ENCODE peak calls at places on chromosomes 1 and 21, in five cellular contexts. O is RWPE2, E is endothelial cell of umbilical vein, F is tibial nerve, W is body of pancreas. C is an unnamed sample. For H3K4me1 and H3K36me3, the result is how much of the 10 kb centered on the place peaks cover.

GRCh38 chr1:45822644-45823043 is 19.2 kb downstream of the MAST2 start:
- DNase-seq in O (no peak), E (no peak), F (no peak), W (no peak), C (no peak)

GRCh38 chr1:78601068-78601467 is 19.2 kb upstream of the IFI44L start:
- DNase-seq in O (no peak), E (peak), F (no peak), W (no peak), C (no peak)

GRCh38 chr1:244837597-244838258 is 2.3 kb downstream of the COX20 start:
- DNase-seq in O (no peak), E (no peak), F (no peak), W (no peak), C (no peak)

GRCh38 chr21:42043201-42043895 is 27.8 kb upstream of the UMODL1 start:
- DNase-seq in O (no peak), E (no peak), F (no peak), W (no peak), C (no peak)

GRCh38 chr1:937521-937920 is 13.8 kb downstream of the SAMD11 start:
- DNase-seq in O (no peak), E (no peak), F (no peak), W (no peak), C (no peak)

GRCh38 chr1:109392788-109393580 is 4.7 kb downstream of the SORT1 start:
- DNase-seq in O (no peak), E (peak), F (peak), W (peak), C (no peak)

GRCh38 chr1:174159253-174160108 is at the start of gene RABGAP1L:
- DNase-seq in O (peak), E (peak), F (peak), W (peak), C (peak)

GRCh38 chr1:159171688-159172501 is 480 bp downstream of the CADM3 start:
- DNase-seq in O (no peak), E (peak), F (no peak), W (no peak), C (no peak)

GRCh38 chr1:198437352-198437751 is 103.1 kb downstream of the ATP6V1G3 start:
- DNase-seq in O (no peak), E (no peak), F (no peak), W (no peak), C (no peak)

GRCh38 chr1:52002038-52002917 is 11.8 kb upstream of the RAB3B start:
- DNase-seq in O (no peak), E (peak), F (no peak), W (peak), C (peak)

GRCh38 chr1:154955039-154955717 is 721 bp downstream of the PBXIP1 start:
- DNase-seq in O (no peak), E (peak), F (no peak), W (peak), C (peak)

GRCh38 chr1:171251042-171251740 is 2.9 kb downstream of the FMO1 start:
- DNase-seq in O (no peak), E (peak), F (no peak), W (no peak), C (no peak)

GRCh38 chr1:91490501-91490900 is 10.2 kb upstream of the CDC7 start:
- DNase-seq in O (no peak), E (no peak), F (no peak), W (no peak), C (no peak)

GRCh38 chr1:179288977-179289376 is 4.6 kb upstream of the SOAT1 start:
- DNase-seq in O (no peak), E (no peak), F (no peak), W (no peak), C (no peak)

GRCh38 chr1:225341642-225342041 is 86.2 kb downstream of the LBR start:
- DNase-seq in O (no peak), E (no peak), F (no peak), W (no peak), C (no peak)

GRCh38 chr1:38865112-38865715 is 5.6 kb upstream of the RRAGC start:
- DNase-seq in O (no peak), E (no peak), F (no peak), W (no peak), C (no peak)

GRCh38 chr1:204733289-204733688 is 47.8 kb upstream of the LRRN2 start:
- DNase-seq in O (no peak), E (no peak), F (no peak), W (no peak), C (no peak)

GRCh38 chr1:19154876-19155275 is 55.2 kb downstream of the UBR4 start:
- DNase-seq in O (no peak), E (no peak), F (no peak), W (no peak), C (no peak)

GRCh38 chr1:66354311-66354922 is 179.5 kb upstream of the SGIP1 start:
- DNase-seq in O (no peak), E (peak), F (no peak), W (no peak), C (no peak)

GRCh38 chr1:211874521-211875347 is 44.2 kb upstream of the LPGAT1 start:
- DNase-seq in O (no peak), E (no peak), F (no peak), W (no peak), C (no peak)

GRCh38 chr1:205271277-205271676 is 43.5 kb downstream of the TMCC2 start:
- DNase-seq in O (no peak), E (peak), F (no peak), W (no peak), C (no peak)

GRCh38 chr1:215888159-215888558 is 321.1 kb downstream of the KCTD3 start:
- DNase-seq in O (no peak), E (no peak), F (no peak), W (no peak), C (no peak)

GRCh38 chr1:234842726-234843641 is 233.0 kb upstream of the IRF2BP2 start:
- DNase-seq in O (no peak), E (no peak), F (no peak), W (no peak), C (no peak)

GRCh38 chr1:68516066-68516465 is 19.2 kb upstream of the DEPDC1 start:
- DNase-seq in O (no peak), E (no peak), F (no peak), W (no peak), C (no peak)

GRCh38 chr1:23810818-23811420 is 10.4 kb upstream of the GALE start:
- DNase-seq in O (no peak), E (peak), F (no peak), W (peak), C (no peak)

GRCh38 chr1:204123376-204123775 is 28.5 kb downstream of the ETNK2 start:
- DNase-seq in O (no peak), E (peak), F (no peak), W (no peak), C (no peak)

GRCh38 chr21:39644069-39644468 is 31.3 kb downstream of the B3GALT5 start:
- DNase-seq in O (no peak), E (no peak), F (no peak), W (no peak), C (no peak)

GRCh38 chr1:6280761-6281451 is 20.0 kb upstream of the GPR153 start:
- DNase-seq in O (no peak), E (no peak), F (no peak), W (no peak), C (no peak)

GRCh38 chr1:220708929-220709801 is 19.0 kb downstream of the C1orf115 start:
- DNase-seq in O (no peak), E (no peak), F (no peak), W (peak), C (no peak)

GRCh38 chr1:198234511-198235251 is 77.9 kb downstream of the NEK7 start:
- DNase-seq in O (no peak), E (peak), F (no peak), W (no peak), C (no peak)

GRCh38 chr1:198890531-198890930 is 251.7 kb downstream of the PTPRC start:
- DNase-seq in O (no peak), E (no peak), F (no peak), W (no peak), C (no peak)

GRCh38 chr1:98119793-98120192 is 199.0 kb upstream of the DPYD start:
- DNase-seq in O (no peak), E (no peak), F (no peak), W (peak), C (no peak)

GRCh38 chr1:18606443-18607288 is 24.0 kb upstream of the PAX7 start:
- DNase-seq in O (no peak), E (no peak), F (no peak), W (no peak), C (no peak)

GRCh38 chr1:23100074-23100748 is 68.4 kb downstream of the LUZP1 start:
- DNase-seq in O (peak), E (peak), F (no peak), W (no peak), C (no peak)

GRCh38 chr21:37696936-37697335 is 219.3 kb downstream of the KCNJ6 start:
- DNase-seq in O (no peak), E (no peak), F (no peak), W (no peak), C (no peak)

GRCh38 chr1:78490861-78491310 is at the start of gene PTGFR:
- DNase-seq in O (peak), E (peak), F (peak), W (peak), C (no peak)

GRCh38 chr1:94792473-94792875 is 27.7 kb upstream of the SLC44A3 start:
- DNase-seq in O (no peak), E (no peak), F (no peak), W (no peak), C (no peak)

GRCh38 chr1:164576311-164577271 is 17.6 kb downstream of the PBX1 start:
- DNase-seq in O (no peak), E (no peak), F (no peak), W (no peak), C (no peak)

GRCh38 chr21:41477641-41478318 is 30.2 kb downstream of the TMPRSS2 start:
- DNase-seq in O (no peak), E (no peak), F (no peak), W (peak), C (no peak)

GRCh38 chr1:7663451-7664146 is 107.5 kb upstream of the VAMP3 start:
- DNase-seq in O (no peak), E (no peak), F (no peak), W (no peak), C (no peak)

DNA sequence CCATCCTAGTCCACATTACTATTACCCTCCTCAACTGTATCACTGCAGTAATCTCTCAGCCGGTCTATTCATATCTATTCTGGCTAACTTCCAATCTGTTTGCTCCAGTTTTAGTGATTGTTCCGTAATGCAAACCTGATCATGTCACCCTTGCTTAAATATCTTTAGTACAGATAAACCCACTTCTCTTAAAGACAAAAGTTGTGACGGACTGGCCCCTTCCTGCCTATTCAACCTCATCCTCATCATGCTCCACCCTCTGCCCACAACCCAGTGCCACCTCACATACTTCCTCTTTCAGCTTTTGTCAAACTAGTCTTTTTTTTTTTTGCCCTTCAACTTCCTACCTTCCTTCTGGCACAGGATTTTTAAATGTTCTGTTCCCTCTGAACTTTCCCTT is 2.8 kb upstream of the C1orf162 start:
- DNase-seq in O (no peak), E (no peak), F (no peak), W (no peak), C (no peak)
- H3K4me1 ChIP-seq in O (under half), E (under half), F (under half), W (under half), C (under half)

GRCh38 chr1:74785944-74786343 is 53.0 kb downstream of the TYW3 start:
- DNase-seq in O (no peak), E (no peak), F (no peak), W (no peak), C (no peak)
- H3K36me3 ChIP-seq in O (under half), E (under half), F (under half), W (under half), C (under half)

DNA sequence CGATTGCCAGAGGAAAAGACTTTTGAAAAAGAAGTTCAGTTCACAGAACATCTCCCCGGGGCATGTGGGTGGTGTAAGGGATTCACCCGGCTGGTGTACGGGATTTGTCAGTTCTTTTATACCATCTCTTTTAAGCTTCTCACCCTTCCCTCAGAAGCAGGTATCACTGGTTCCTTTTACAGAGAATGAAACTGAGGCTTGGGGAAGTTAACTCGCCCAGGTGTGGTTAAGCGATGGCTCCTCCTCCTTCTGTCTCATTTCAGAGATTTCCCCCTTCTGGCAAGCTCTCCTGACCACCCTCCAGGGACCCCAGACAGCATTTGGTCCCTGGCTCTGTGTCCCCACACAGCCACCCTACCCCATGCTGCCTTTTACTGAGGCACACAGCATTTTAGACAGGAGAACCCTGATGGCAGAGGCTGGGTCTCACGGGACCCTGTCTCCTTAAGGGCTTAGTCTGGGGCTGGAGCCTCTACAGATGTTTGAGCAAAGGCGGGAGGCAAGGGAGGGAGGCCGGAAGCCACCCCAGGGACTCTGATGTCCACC is 2.8 kb upstream of the ECE1 start:
- DNase-seq in O (no peak), E (no peak), F (no peak), W (no peak), C (no peak)
- H3K4me1 ChIP-seq in O (under half), E (under half), F (under half), W (half or more), C (under half)

DNA sequence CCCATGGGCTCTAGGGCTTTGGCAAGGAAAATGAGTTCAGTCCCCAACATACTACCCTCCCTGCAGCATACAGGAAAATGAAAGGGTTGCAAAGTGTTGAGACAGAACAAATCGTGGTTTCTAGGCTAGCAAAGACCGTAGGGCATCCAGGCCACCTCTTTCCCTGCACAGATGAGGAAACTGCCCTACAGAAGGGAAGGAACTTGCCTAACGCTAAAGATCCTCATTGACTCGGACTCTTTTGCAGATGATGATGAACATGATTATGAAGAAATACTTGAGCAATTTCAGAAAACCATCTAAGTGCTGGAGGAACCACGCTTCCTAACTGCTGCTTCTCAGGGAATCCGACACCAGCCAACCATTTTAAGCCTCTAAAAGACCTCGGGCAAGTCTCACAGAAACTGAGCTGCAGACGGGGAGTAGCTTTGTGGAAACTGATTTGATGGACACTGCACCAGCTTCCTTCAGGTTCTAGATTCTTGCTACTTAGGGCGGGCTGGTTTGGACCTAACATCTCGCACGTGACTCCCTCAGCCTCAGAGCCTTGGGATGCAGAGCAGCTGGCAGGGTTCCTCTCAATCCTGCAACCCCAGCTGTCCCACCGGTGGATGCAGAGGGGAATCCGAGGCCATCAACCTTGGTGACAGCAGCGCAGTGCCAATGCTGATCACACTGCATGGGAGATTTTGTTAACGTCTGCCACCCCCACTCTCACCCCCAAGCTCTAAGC is 13.4 kb downstream of the THEMIS2 start:
- DNase-seq in O (no peak), E (no peak), F (no peak), W (no peak), C (no peak)
- H3K36me3 ChIP-seq in O (under half), E (under half), F (under half), W (under half), C (under half)

DNA sequence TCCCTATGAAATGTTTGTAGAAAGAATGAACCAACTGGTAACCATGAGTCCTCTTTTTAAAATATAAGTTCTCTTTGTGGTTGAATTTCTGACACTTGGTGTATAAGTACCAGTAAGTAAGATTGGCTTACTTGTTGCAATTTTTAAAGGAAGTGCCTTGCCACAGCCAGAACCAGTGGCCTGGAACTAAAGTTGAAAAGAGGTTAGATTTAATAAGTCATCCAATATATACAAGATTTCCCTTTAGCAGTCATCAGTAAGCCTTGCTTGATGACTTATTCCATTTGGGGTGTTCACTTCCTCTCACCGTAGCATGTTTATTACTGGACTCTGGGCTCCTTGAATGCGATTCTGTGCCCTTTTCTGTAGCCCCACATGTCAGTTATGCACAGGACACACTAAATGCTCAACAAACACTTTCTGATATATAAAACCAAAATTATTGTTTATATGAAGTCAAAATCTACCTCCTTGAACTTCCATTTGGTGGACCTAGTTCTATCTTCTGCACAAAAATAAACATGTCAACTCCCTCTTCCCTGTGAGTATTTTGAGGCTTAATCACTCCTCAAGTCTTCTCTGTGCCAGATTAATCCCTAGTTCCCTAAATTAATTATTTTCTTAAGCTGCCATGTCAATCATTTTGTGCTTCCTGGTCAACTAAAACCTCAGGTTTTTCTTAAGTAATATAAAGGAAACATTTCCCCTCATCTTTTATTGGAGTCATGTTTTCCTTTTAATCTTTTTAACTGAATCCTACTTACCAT is 218.1 kb downstream of the ST6GALNAC3 start:
- DNase-seq in O (no peak), E (no peak), F (no peak), W (no peak), C (no peak)
- H3K4me1 ChIP-seq in O (under half), E (under half), F (under half), W (under half), C (under half)

GRCh38 chr1:54883349-54884102 is 3.5 kb downstream of the DHCR24 start:
- DNase-seq in O (no peak), E (no peak), F (peak), W (no peak), C (no peak)
- H3K36me3 ChIP-seq in O (half or more), E (under half), F (under half), W (under half), C (under half)

GRCh38 chr1:213284626-213285025 is 233.6 kb downstream of the RPS6KC1 start:
- DNase-seq in O (no peak), E (peak), F (no peak), W (no peak), C (no peak)
- H3K4me1 ChIP-seq in O (under half), E (under half), F (under half), W (under half), C (under half)

C was measured in thoracic aorta.